ENCODE peak calls at places on chromosome 16, in four cellular contexts. X is adrenal gland, L is neural progenitor cell, N is gastrocnemius medialis. K is an unnamed sample.
A peak's percentile ranks its signal among the peaks of the same experiment; 100 is the strongest.

GRCh38 chr16:17067882-17068281 is 402.9 kb downstream of the XYLT1 start:
- DNase-seq in L (no peak), X (no peak), N (no peak), K (no peak)

GRCh38 chr16:30180741-30181140 is 2.7 kb upstream of the CORO1A start:
- DNase-seq in X (no peak), L (no peak), N (no peak), K (no peak)

GRCh38 chr16:12225816-12226480 is 249.4 kb downstream of the SNX29 start:
- DNase-seq in N (no peak), L (no peak), X (no peak), K (no peak)

GRCh38 chr16:10465821-10466220 is 80.0 kb downstream of the ATF7IP2 start:
- DNase-seq in N (no peak), X (no peak), L (no peak), K (no peak)

GRCh38 chr16:57802635-57803412 is 533 bp upstream of the KIFC3 start:
- DNase-seq in X (peak; percentile 48), N (no peak), L (peak; percentile 46), K (peak; percentile 30)

GRCh38 chr16:8998114-8998513 is 34.4 kb upstream of the USP7 start:
- DNase-seq in N (no peak), L (no peak), X (no peak), K (no peak)

GRCh38 chr16:17773698-17774101 is 302.9 kb upstream of the XYLT1 start:
- DNase-seq in N (no peak), L (peak; percentile 11), X (peak; percentile 27), K (no peak)

GRCh38 chr16:71504901-71505300 is 15.8 kb upstream of the ZNF19 start:
- DNase-seq in N (no peak), X (no peak), L (no peak), K (no peak)

GRCh38 chr16:4101421-4102275 is 14.6 kb downstream of the ADCY9 start:
- DNase-seq in N (peak; percentile 53), L (no peak), X (no peak), K (no peak)

GRCh38 chr16:29734826-29735225 is 11.0 kb downstream of the C16orf54 start:
- DNase-seq in X (no peak), L (no peak), N (no peak), K (no peak)

GRCh38 chr16:64791756-64792155 is 330.1 kb downstream of the CDH11 start:
- DNase-seq in L (no peak), N (no peak), X (no peak), K (no peak)

GRCh38 chr16:31874354-31875111 is 926 bp downstream of the ZNF267 start:
- DNase-seq in L (peak; percentile 9), X (no peak), N (no peak), K (no peak)

GRCh38 chr16:86634290-86634689 is 55.9 kb downstream of the FOXL1 start:
- DNase-seq in X (no peak), N (no peak), L (peak; percentile 27), K (no peak)

GRCh38 chr16:77788196-77789084 is at the start of gene VAT1L:
- DNase-seq in N (no peak), L (peak; percentile 78), X (peak; percentile 44), K (peak; percentile 15)

GRCh38 chr16:75070055-75070841 is 46.3 kb downstream of the LDHD start:
- DNase-seq in L (no peak), N (peak; percentile 31), X (no peak), K (peak; percentile 50)

GRCh38 chr16:16797239-16797638 is 418.3 kb downstream of the NPIPA7 start:
- DNase-seq in N (no peak), L (peak; percentile 59), X (no peak), K (no peak)

GRCh38 chr16:68490829-68491575 is 42.7 kb upstream of the SMPD3 start:
- DNase-seq in X (peak; percentile 68), N (peak; percentile 17), L (no peak), K (no peak)

GRCh38 chr16:1494129-1494640 is 1.0 kb downstream of the TELO2 start:
- DNase-seq in L (peak; percentile 48), X (peak; percentile 74), N (peak; percentile 53), K (peak; percentile 84)

GRCh38 chr16:1745900-1746692 is 25.2 kb downstream of the NME3 start:
- DNase-seq in N (no peak), L (no peak), X (no peak), K (no peak)

GRCh38 chr16:14650629-14651028 is 17.9 kb downstream of the BFAR start:
- DNase-seq in N (no peak), L (no peak), X (no peak), K (no peak)

GRCh38 chr16:1862394-1862793 is 9.6 kb downstream of the MEIOB start:
- DNase-seq in L (no peak), X (no peak), N (no peak), K (no peak)

GRCh38 chr16:68470461-68471150 is 22.3 kb upstream of the SMPD3 start:
- DNase-seq in L (no peak), N (peak; percentile 22), X (peak; percentile 40), K (no peak)

GRCh38 chr16:81646561-81646960 is 132.5 kb upstream of the PLCG2 start:
- DNase-seq in N (no peak), L (no peak), X (no peak), K (no peak)

GRCh38 chr16:11356573-11357331 is 11.5 kb downstream of the RMI2 start:
- DNase-seq in X (peak; percentile 64), N (peak; percentile 20), L (peak; percentile 84), K (peak; percentile 78)

GRCh38 chr16:69176033-69176780 is 10.8 kb upstream of the SNTB2 start:
- DNase-seq in L (no peak), X (no peak), N (no peak), K (no peak)

GRCh38 chr16:61580579-61580978 is 455.7 kb downstream of the CDH8 start:
- DNase-seq in N (no peak), X (no peak), L (no peak), K (no peak)

GRCh38 chr16:59632266-59632855 is 898.2 kb upstream of the GOT2 start:
- DNase-seq in N (no peak), L (no peak), X (peak; percentile 20), K (no peak)

GRCh38 chr16:82033006-82033405 is 2.0 kb upstream of the HSD17B2 start:
- DNase-seq in L (no peak), N (no peak), X (no peak), K (no peak)

GRCh38 chr16:7313170-7313569 is 19.5 kb upstream of the RBFOX1 start:
- DNase-seq in L (peak; percentile 50), N (no peak), X (no peak), K (no peak)

GRCh38 chr16:84833142-84833495 is 13.3 kb downstream of the CRISPLD2 start:
- DNase-seq in L (no peak), N (no peak), X (no peak), K (no peak)
- H3K4me3 ChIP-seq in L (no peak overlapping the region), N (peak overlapping the region; percentile 14), X (no peak overlapping the region), K (no peak overlapping the region)

GRCh38 chr16:22369221-22369811 is 5.1 kb downstream of the CDR2 start:
- DNase-seq in X (no peak), N (no peak), L (no peak), K (no peak)
- H3K4me3 ChIP-seq in X (no peak overlapping the region), N (no peak overlapping the region), L (no peak overlapping the region), K (no peak overlapping the region)

GRCh38 chr16:56192644-56192960 is 1.3 kb downstream of the GNAO1 start:
- DNase-seq in N (no peak), L (no peak), X (no peak), K (no peak)
- H3K4me3 ChIP-seq in N (no peak overlapping the region), L (peak overlapping the region; percentile 90), X (no peak overlapping the region), K (peak overlapping the region; percentile 74)

DNA sequence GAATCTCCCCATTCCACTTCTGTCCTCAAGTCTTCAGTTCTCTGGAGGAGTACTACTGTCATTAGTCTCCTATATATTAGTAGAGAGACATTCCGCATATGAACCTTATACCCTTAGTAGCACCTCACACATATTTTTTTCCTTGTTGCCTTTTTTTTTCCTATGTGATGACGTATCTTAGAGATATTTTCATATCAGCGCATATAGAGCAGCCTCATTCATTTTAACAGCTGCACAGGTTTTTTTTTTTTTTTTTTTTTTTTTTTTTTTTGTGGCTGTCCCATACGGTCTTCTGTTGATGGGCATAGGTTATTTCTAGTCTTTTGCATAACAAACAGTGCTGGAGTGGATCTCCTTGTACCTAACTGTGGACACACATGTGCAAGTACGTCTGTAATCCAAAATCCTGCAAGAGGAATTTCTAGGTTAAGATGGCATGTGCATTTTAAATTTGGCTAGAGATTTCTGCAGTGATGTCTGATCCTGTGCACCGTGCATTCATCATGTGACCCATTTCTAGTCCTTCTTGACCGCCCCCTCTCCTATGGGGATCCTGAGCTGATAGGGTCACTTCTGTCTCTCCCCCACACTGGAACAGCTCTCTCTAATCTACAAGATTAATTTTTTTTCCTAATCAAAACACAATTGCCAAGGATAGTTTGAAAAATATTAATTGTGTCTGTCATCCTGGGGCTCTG is 64.8 kb downstream of the PRKCB start:
- DNase-seq in N (no peak), L (no peak), X (no peak), K (no peak)
- H3K4me3 ChIP-seq in N (no peak overlapping the region), L (no peak overlapping the region), X (no peak overlapping the region), K (no peak overlapping the region)

GRCh38 chr16:89335803-89336485 is 118.4 kb downstream of the ZNF778 start:
- DNase-seq in X (no peak), L (no peak), N (peak; percentile 69), K (no peak)
- H3K4me3 ChIP-seq in X (no peak overlapping the region), L (no peak overlapping the region), N (no peak overlapping the region), K (no peak overlapping the region)

GRCh38 chr16:50267151-50267631 is 840 bp downstream of the ADCY7 start:
- DNase-seq in X (no peak), L (no peak), N (no peak), K (peak; percentile 66)
- H3K4me3 ChIP-seq in X (no peak overlapping the region), L (no peak overlapping the region), N (no peak overlapping the region), K (peak overlapping the region; percentile 58)